ENCODE peak calls at places on chromosomes 4 and X, in five cellular contexts. U is GM12892; P is activated CD4-positive, CD25-positive, alpha-beta regulatory T cell treated with anti-CD3 and anti-CD28 coated beads, Interleukin-2, amount 50 U/mL, for 72 hours; C is activated T-helper 1 cell treated with Interleukin-2 at 50 U/mL for 16 hours; K is thoracic aorta. L is an unnamed sample.

GRCh38 chr4:2174061-2174460 is 67.9 kb downstream of the HAUS3 start:
- DNase-seq in K (no peak), C (no peak), U (no peak), P (no peak), L (no peak)

GRCh38 chr4:107683873-107684272 is 36.2 kb downstream of the PAPSS1 start:
- DNase-seq in U (no peak), C (no peak), P (no peak), K (no peak), L (no peak)

GRCh38 chr4:186602978-186603377 is 47.6 kb upstream of the MTNR1A start:
- DNase-seq in K (no peak), P (no peak), U (no peak), C (no peak), L (no peak)

GRCh38 chr4:24808261-24808660 is 12.9 kb downstream of the SOD3 start:
- DNase-seq in U (no peak), P (no peak), C (no peak), K (no peak), L (no peak)

GRCh38 chr4:163269156-163269555 is 63.2 kb downstream of the NPY1R start:
- DNase-seq in K (no peak), C (no peak), U (no peak), P (no peak), L (no peak)

GRCh38 chrX:11341274-11342256 is 48.4 kb downstream of the AMELX start:
- DNase-seq in P (no peak), U (no peak), K (peak), C (no peak), L (no peak)

GRCh38 chr4:177393236-177393635 is 49.0 kb downstream of the AGA start:
- DNase-seq in U (no peak), P (no peak), K (no peak), C (no peak), L (no peak)

GRCh38 chrX:20315140-20315539 is 48.4 kb upstream of the RPS6KA3 start:
- DNase-seq in P (no peak), C (no peak), U (no peak), K (no peak), L (no peak)

GRCh38 chr4:81084624-81085023 is 54.1 kb downstream of the BMP3 start:
- DNase-seq in C (no peak), P (no peak), K (no peak), U (no peak), L (no peak)

GRCh38 chrX:100650841-100651240 is 6.8 kb downstream of the SRPX2 start:
- DNase-seq in C (no peak), U (no peak), K (no peak), P (no peak), L (no peak)

GRCh38 chr4:337932-338758 is 531 bp downstream of the ZNF141 start:
- DNase-seq in C (peak), U (no peak), P (peak), K (no peak), L (peak)